ENCODE peak calls at places on chromosome 9, in ten cellular contexts. Y, P, Q, K, F, U, D, B, T and N are unnamed samples.

GRCh38 chr9:35164711-35165110 is 2.9 kb downstream of the UNC13B start:
- DNase-seq in Q (no peak), P (peak), D (no peak), B (peak), K (no peak), F (no peak), Y (no peak), U (no peak), T (peak), N (peak)

GRCh38 chr9:5918460-5918859 is 27.8 kb downstream of the MLANA start:
- DNase-seq in F (no peak), U (no peak), P (no peak), T (no peak), B (no peak), D (no peak), Q (no peak), Y (no peak), K (no peak), N (no peak)

GRCh38 chr9:79651251-79651795 is 79.6 kb downstream of the TLE4 start:
- DNase-seq in U (no peak), B (no peak), Q (no peak), T (no peak), K (no peak), F (no peak), Y (no peak), D (no peak), P (no peak), N (peak)

GRCh38 chr9:37336150-37336549 is 86.3 kb upstream of the GRHPR start:
- DNase-seq in P (no peak), U (no peak), Y (no peak), K (no peak), B (no peak), F (no peak), Q (no peak), T (no peak), D (no peak), N (no peak)

GRCh38 chr9:20236676-20237075 is 385.6 kb downstream of the MLLT3 start:
- DNase-seq in P (no peak), U (no peak), T (no peak), Q (no peak), Y (no peak), K (peak), B (no peak), F (no peak), D (no peak), N (no peak)

GRCh38 chr9:130630506-130631330 is 33.7 kb upstream of the PRDM12 start:
- DNase-seq in T (no peak), B (no peak), K (no peak), Y (no peak), U (peak), F (no peak), Q (no peak), D (no peak), P (no peak), N (no peak)

GRCh38 chr9:92747459-92748232 is 17.0 kb downstream of the BICD2 start:
- DNase-seq in Q (no peak), D (no peak), U (no peak), B (peak), Y (no peak), T (no peak), P (peak), K (no peak), F (no peak), N (peak)

GRCh38 chr9:72353455-72354116 is 11.4 kb downstream of the ZFAND5 start:
- DNase-seq in Y (peak), U (no peak), D (no peak), F (no peak), B (no peak), K (peak), Q (no peak), P (no peak), T (no peak), N (no peak)

GRCh38 chr9:117704024-117704575 is at the start of gene TLR4:
- DNase-seq in P (peak), Y (no peak), K (no peak), T (peak), F (no peak), U (peak), B (peak), D (peak), Q (peak), N (peak)

GRCh38 chr9:93954436-93955355 is at the start of gene BARX1:
- DNase-seq in Y (no peak), F (no peak), U (no peak), K (no peak), T (no peak), B (no peak), P (no peak), D (no peak), Q (no peak), N (no peak)

GRCh38 chr9:134321957-134322741 is 4.1 kb upstream of the RXRA start:
- DNase-seq in B (no peak), T (no peak), Y (no peak), D (no peak), K (no peak), Q (no peak), P (no peak), U (no peak), F (no peak), N (no peak)

GRCh38 chr9:98998441-98999151 is 54.9 kb downstream of the COL15A1 start:
- DNase-seq in U (peak), D (peak), Y (peak), K (peak), B (peak), P (peak), T (peak), F (no peak), Q (peak), N (peak)

GRCh38 chr9:107158321-107158720 is 124.8 kb upstream of the RAD23B start:
- DNase-seq in D (peak), P (no peak), U (no peak), T (peak), Y (peak), F (no peak), K (peak), Q (no peak), B (peak), N (no peak)

GRCh38 chr9:130119521-130120206 is 52.5 kb upstream of the NCS1 start:
- DNase-seq in Q (no peak), P (no peak), K (no peak), T (no peak), Y (no peak), U (no peak), F (no peak), B (no peak), D (no peak), N (no peak)

GRCh38 chr9:91334053-91334452 is 27.7 kb downstream of the AUH start:
- DNase-seq in U (no peak), K (no peak), T (peak), Y (no peak), P (no peak), B (no peak), Q (no peak), F (no peak), D (no peak), N (peak)

GRCh38 chr9:3491450-3491849 is 34.4 kb downstream of the RFX3 start:
- DNase-seq in T (no peak), P (no peak), K (no peak), F (no peak), Y (no peak), B (no peak), U (no peak), D (no peak), Q (no peak), N (no peak)

GRCh38 chr9:38062498-38063362 is 6.3 kb downstream of the SHB start:
- DNase-seq in B (peak), Y (no peak), F (peak), D (no peak), T (peak), Q (no peak), P (no peak), U (no peak), K (peak), N (peak)

GRCh38 chr9:68704804-68705635 is at the start of gene PIP5K1B:
- DNase-seq in P (peak), Q (peak), F (no peak), K (peak), B (peak), D (peak), U (peak), T (peak), Y (peak), N (peak)
- TF ChIP-seq CTCF in P (no peak), Q (peak), F (no peak), K (peak), B (no peak), D (peak), U (no peak), T (no peak), Y (no peak), N (no peak)

GRCh38 chr9:137325791-137326190 is 23.7 kb upstream of the NRARP start:
- DNase-seq in Q (no peak), D (no peak), F (no peak), P (no peak), T (no peak), U (no peak), Y (no peak), B (no peak), K (no peak), N (no peak)

GRCh38 chr9:137323531-137324331 is 21.7 kb upstream of the NRARP start:
- DNase-seq in B (no peak), T (no peak), Y (no peak), U (no peak), F (no peak), K (no peak), D (no peak), Q (no peak), P (no peak), N (no peak)

GRCh38 chr9:137330689-137331088 is 28.6 kb upstream of the NRARP start:
- DNase-seq in D (no peak), Y (no peak), Q (no peak), U (no peak), P (no peak), B (no peak), T (no peak), K (no peak), F (no peak), N (no peak)

GRCh38 chr9:137325124-137325523 is 23.1 kb upstream of the NRARP start:
- DNase-seq in Y (no peak), B (no peak), K (no peak), U (no peak), Q (no peak), F (no peak), D (no peak), T (no peak), P (no peak), N (no peak)

DNA sequence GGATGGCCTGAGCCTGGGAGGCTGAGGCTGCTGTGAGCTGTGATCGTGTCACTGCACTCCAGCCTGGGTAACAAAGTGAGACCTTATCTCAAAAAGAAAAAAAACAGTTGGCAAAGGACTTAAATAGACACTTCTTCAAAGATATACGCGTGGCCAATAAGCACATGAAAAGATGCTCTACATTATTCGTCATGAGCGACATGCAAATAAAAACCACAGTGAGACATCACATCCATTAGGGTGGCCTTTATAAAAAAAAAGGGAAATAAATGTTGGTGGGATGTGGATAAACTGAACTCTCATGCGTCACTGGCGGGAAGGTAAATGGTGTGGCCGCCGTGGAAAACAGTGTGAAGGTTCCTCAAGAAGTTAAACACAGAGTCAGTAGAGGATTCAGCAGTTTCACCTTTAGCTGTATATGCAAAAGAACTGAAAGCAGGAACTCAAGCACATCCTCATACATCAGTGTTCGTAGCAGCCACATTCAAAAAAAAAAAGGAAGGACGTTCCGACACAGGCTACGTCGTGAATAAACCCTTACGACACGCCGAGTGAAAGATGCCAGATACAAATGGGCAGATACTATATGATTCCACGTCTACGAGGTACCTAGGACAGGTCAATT is 24.5 kb upstream of the NRARP start:
- DNase-seq in D (peak), F (no peak), B (no peak), P (no peak), Q (no peak), Y (no peak), U (no peak), K (no peak), T (no peak), N (no peak)
- H3K27ac ChIP-seq in D (no peak), F (no peak), B (no peak), P (no peak), Q (no peak), Y (no peak), U (peak), K (no peak), T (no peak), N (no peak)

DNA sequence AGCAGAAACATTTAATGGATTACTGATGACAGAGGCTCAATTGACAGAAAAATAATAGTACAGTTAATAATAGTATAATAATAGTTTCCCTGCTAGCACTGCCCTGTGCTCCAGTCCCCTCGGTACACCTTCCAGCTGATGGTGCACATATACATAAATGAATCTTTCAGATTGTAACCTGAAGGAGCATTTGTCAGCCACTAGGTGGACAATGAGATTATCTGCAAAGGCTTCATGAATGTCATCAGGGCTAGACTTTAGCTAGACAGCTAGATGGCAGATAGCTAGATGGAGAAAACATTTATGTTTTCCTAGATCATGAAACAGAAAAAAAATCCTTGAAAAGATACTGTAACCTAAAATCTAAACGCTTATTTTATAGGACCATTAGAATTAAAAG is 304.4 kb upstream of the SMC2 start:
- DNase-seq in T (no peak), D (peak), B (peak), Y (peak), Q (no peak), P (no peak), K (peak), U (no peak), F (no peak), N (no peak)
- TF ChIP-seq CTCF in T (peak), D (peak), B (peak), Y (no peak), Q (no peak), P (no peak), K (peak), U (no peak), F (no peak), N (peak)

DNA sequence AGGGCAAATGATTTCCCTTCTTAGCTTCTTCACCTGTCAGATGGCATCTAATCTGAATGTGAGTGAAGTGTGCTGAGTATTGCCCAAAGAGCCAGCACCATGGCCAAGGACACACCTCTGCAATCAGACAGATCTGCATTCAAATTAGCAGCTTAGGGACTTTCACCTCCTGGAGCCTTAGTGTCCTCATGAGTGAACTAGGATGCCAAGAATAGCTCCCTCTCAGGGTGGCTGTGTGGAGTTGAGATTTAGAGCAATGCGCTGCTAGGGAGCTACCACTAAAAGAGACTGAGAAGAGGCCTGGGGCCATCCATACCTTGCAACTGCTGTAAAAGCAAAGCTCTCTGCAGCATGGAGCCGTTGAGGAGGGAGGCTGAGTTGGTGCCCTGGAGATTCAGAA is 1.4 kb downstream of the CIZ1 start:
- DNase-seq in Q (no peak), D (peak), Y (no peak), B (no peak), P (no peak), U (no peak), T (no peak), F (no peak), K (no peak), N (no peak)
- H3K27ac ChIP-seq in Q (no peak), D (peak), Y (no peak), B (no peak), P (no peak), U (no peak), T (no peak), F (no peak), K (no peak), N (no peak)